ENCODE peak calls at places on chromosomes 1 and 21, in seven cellular contexts. Y, W, O, U, B, V and I are unnamed samples.

GRCh38 chr1:175169305-175170018 is 23.1 kb downstream of the KIAA0040 start:
- DNase-seq in Y (no peak), O (no peak), V (no peak), W (no peak), B (no peak), U (no peak), I (no peak)

GRCh38 chr1:119554188-119554587 is 47.2 kb downstream of the HSD3B1 start:
- DNase-seq in U (peak; percentile 82), B (no peak), W (no peak), Y (peak; percentile 82), O (peak; percentile 85), V (no peak), I (no peak)

GRCh38 chr21:46110499-46111192 is 12.7 kb downstream of the COL6A2 start:
- DNase-seq in B (peak; percentile 52), V (no peak), O (peak; percentile 13), Y (peak; percentile 36), U (no peak), W (no peak), I (peak; percentile 39)

GRCh38 chr1:115796897-115797296 is 28.4 kb upstream of the CASQ2 start:
- DNase-seq in W (peak; percentile 54), Y (peak; percentile 24), O (no peak), B (no peak), V (no peak), U (no peak), I (no peak)

GRCh38 chr1:43302721-43303476 is 2.1 kb downstream of the TIE1 start:
- DNase-seq in O (no peak), U (peak; percentile 52), B (no peak), V (peak; percentile 53), Y (no peak), W (no peak), I (no peak)

GRCh38 chr21:30014883-30015282 is 75.1 kb upstream of the GRIK1 start:
- DNase-seq in Y (no peak), W (no peak), B (no peak), O (no peak), U (no peak), V (no peak), I (no peak)

GRCh38 chr1:115184260-115184950 is 95.1 kb upstream of the TSPAN2 start:
- DNase-seq in U (no peak), Y (no peak), B (no peak), O (no peak), W (no peak), V (peak; percentile 52), I (no peak)

GRCh38 chr1:199102239-199102638 is 463.4 kb downstream of the PTPRC start:
- DNase-seq in O (no peak), Y (no peak), B (no peak), U (no peak), W (no peak), V (no peak), I (no peak)

GRCh38 chr1:210231846-210232523 is 611 bp upstream of the SERTAD4 start:
- DNase-seq in W (no peak), B (no peak), O (peak; percentile 52), V (peak; percentile 60), U (no peak), Y (peak; percentile 31), I (no peak)

GRCh38 chr1:2804628-2805351 is 3.3 kb upstream of the TTC34 start:
- DNase-seq in B (no peak), W (no peak), V (no peak), O (no peak), U (no peak), Y (no peak), I (no peak)

GRCh38 chr1:213987876-213988638 is at the start of gene PROX1:
- DNase-seq in O (peak; percentile 89), W (peak; percentile 83), B (peak; percentile 82), Y (peak; percentile 95), V (peak; percentile 62), U (peak; percentile 87), I (peak; percentile 93)

GRCh38 chr1:67390041-67390887 is 39.9 kb downstream of the SERBP1 start:
- DNase-seq in Y (no peak), O (peak; percentile 43), B (no peak), U (peak; percentile 65), V (no peak), W (no peak), I (no peak)

GRCh38 chr21:43719748-43720538 is 1.0 kb downstream of the PDXK start:
- DNase-seq in B (no peak), U (no peak), O (peak; percentile 31), W (no peak), Y (no peak), V (peak; percentile 53), I (peak; percentile 34)

GRCh38 chr21:41186763-41187536 is 19.0 kb downstream of the BACE2 start:
- DNase-seq in Y (peak; percentile 85), B (no peak), W (no peak), V (peak; percentile 91), O (no peak), U (no peak), I (peak; percentile 51)

GRCh38 chr1:218553197-218553596 is 208.1 kb downstream of the TGFB2 start:
- DNase-seq in B (no peak), W (no peak), V (peak; percentile 70), U (no peak), O (no peak), Y (no peak), I (no peak)

GRCh38 chr1:228347181-228347580 is 59.5 kb downstream of the TRIM11 start:
- DNase-seq in Y (no peak), O (no peak), W (no peak), U (no peak), B (peak; percentile 33), V (no peak), I (no peak)

GRCh38 chr1:184753608-184754478 is 815 bp downstream of the EDEM3 start:
- DNase-seq in V (peak; percentile 51), W (no peak), Y (peak; percentile 64), U (peak; percentile 29), B (no peak), O (peak; percentile 56), I (peak; percentile 55)

GRCh38 chr1:107991371-107992066 is 26.5 kb upstream of the VAV3 start:
- DNase-seq in V (peak; percentile 47), B (no peak), Y (peak; percentile 35), U (no peak), W (no peak), O (peak; percentile 58), I (no peak)

GRCh38 chr1:85128296-85128695 is 72.5 kb downstream of the SYDE2 start:
- DNase-seq in Y (no peak), V (peak; percentile 51), B (no peak), U (peak; percentile 67), O (peak; percentile 65), W (no peak), I (no peak)

GRCh38 chr1:209805341-209805781 is 581 bp downstream of the IRF6 start:
- DNase-seq in W (no peak), B (peak; percentile 79), U (no peak), V (peak; percentile 54), O (no peak), Y (peak; percentile 76), I (peak; percentile 73)

GRCh38 chr1:31183927-31184554 is 55.6 kb downstream of the NKAIN1 start:
- DNase-seq in W (peak; percentile 76), B (peak; percentile 86), U (peak; percentile 33), V (peak; percentile 61), O (peak; percentile 56), Y (peak; percentile 78), I (peak; percentile 75)

GRCh38 chr1:243916160-243916559 is 66.1 kb upstream of the AKT3 start:
- DNase-seq in U (peak; percentile 46), B (no peak), O (no peak), W (no peak), V (peak; percentile 69), Y (no peak), I (no peak)

DNA sequence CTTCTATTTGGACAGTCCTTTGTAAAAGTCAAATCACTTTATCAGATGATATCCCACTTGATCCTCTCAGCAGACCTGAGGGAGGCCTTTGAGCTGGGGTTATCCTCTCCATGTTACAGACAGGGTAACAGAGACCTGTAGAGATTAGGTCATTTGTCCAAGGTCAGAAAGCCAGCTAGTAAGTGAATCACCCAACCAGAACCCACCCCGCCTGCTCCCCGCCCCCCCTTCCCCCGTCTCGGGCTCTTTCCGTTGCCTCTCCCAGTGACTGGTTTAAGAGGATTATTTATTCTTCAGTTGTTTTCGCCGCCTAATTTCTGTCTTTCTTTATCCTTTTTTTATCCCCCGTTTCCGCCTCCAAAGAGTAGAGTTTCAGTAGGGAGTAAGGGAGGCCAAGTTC is 76.6 kb upstream of the TRABD2B start:
- DNase-seq in Y (peak; percentile 3), O (no peak), V (no peak), U (no peak), B (no peak), W (no peak), I (no peak)
- H4K8ac ChIP-seq in Y (no peak overlapping the region), O (no peak overlapping the region), V (no peak overlapping the region), U (no peak overlapping the region), B (no peak overlapping the region), W (no peak overlapping the region), I (no peak overlapping the region)

DNA sequence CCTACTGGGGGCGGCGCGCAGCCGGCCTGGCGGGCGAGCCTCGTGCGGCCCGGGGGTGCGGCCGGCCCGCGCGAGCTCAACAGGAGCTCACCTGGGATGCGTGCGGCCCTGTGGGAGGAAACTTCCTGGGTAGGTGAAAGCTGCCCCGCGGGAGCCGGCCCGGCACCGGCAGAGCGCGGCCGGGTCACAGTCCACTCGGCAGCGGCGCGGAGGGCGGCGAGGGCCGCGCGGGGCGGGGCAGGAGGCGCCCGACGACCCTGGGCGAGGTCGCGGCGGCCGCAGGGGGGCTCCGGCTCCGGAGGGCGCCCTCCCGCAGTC is 377 bp downstream of the EPS15 start:
- DNase-seq in V (peak; percentile 78), W (no peak), Y (no peak), U (peak; percentile 13), O (no peak), B (peak; percentile 72), I (no peak)
- H3K23ac ChIP-seq in V (no peak overlapping the region), W (peak overlapping the region; percentile 87), Y (no peak overlapping the region), U (no peak overlapping the region), O (no peak overlapping the region), B (no peak overlapping the region), I (no peak overlapping the region)

GRCh38 chr1:94958081-94958480 is 31.2 kb upstream of the CNN3 start:
- DNase-seq in U (no peak), Y (no peak), W (no peak), B (no peak), O (no peak), V (no peak), I (no peak)
- H2AK5ac ChIP-seq in U (no peak overlapping the region), Y (no peak overlapping the region), W (no peak overlapping the region), B (no peak overlapping the region), O (no peak overlapping the region), V (no peak overlapping the region), I (no peak overlapping the region)

DNA sequence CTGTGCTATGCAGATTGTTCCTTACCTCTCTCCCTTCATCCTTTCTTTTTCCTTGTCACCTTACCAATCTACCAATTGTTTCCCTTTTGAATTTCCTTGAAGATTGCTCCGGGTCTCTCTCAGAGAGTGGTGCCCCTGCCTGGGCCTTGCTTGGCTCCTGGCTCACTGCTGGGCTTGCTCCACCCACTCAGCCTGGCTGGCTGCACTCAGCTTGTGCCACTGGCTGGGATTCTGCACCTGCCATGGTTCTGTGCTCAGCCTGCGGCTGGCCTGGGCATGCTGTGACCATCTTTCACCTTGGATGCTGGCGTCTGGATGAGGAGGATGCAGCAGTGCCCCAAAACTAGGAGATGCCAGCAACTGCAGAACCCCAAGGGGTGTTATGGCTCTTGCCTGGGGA is 463.9 kb upstream of the CXADR start:
- DNase-seq in U (no peak), O (no peak), B (no peak), Y (no peak), W (no peak), V (no peak), I (peak; percentile 31)
- H4K8ac ChIP-seq in U (no peak overlapping the region), O (no peak overlapping the region), B (no peak overlapping the region), Y (no peak overlapping the region), W (no peak overlapping the region), V (no peak overlapping the region), I (no peak overlapping the region)